ENCODE peak calls at places on chromosomes 6 and 20, in nine cellular contexts. V, S, T, D, W, G, Z, Y and K are unnamed samples.

GRCh38 chr6:162862941-162863340 is 135.2 kb downstream of the PACRG start:
- DNase-seq in G (no peak), T (no peak), V (no peak), W (no peak), D (no peak), Z (no peak), Y (no peak), S (no peak), K (no peak)

GRCh38 chr6:145787688-145788087 is 26.9 kb downstream of the FBXO30 start:
- DNase-seq in S (no peak), Z (no peak), T (no peak), Y (no peak), G (no peak), D (no peak), V (no peak), W (no peak), K (no peak)

GRCh38 chr20:58019027-58019849 is 209.2 kb downstream of the ANKRD60 start:
- DNase-seq in Z (no peak), T (no peak), D (peak; percentile 27), Y (no peak), V (no peak), W (peak; percentile 28), G (no peak), S (peak; percentile 95), K (no peak)

GRCh38 chr6:2971420-2972218 is at the start of gene SERPINB6:
- DNase-seq in W (no peak), T (peak; percentile 81), G (peak; percentile 90), S (peak; percentile 74), V (peak; percentile 90), Z (peak; percentile 38), Y (peak; percentile 89), D (peak; percentile 95), K (peak; percentile 86)

GRCh38 chr6:168217216-168217879 is 102.2 kb downstream of the DACT2 start:
- DNase-seq in D (no peak), Y (no peak), V (no peak), G (no peak), W (no peak), S (no peak), T (no peak), Z (no peak), K (no peak)

GRCh38 chr6:30002871-30003270 is 58.2 kb upstream of the POLR1H start:
- DNase-seq in W (no peak), Y (no peak), V (no peak), G (peak; percentile 41), T (no peak), Z (no peak), S (peak; percentile 27), D (peak; percentile 90), K (no peak)

GRCh38 chr6:64520050-64520449 is 884.4 kb downstream of the PHF3 start:
- DNase-seq in T (no peak), S (peak; percentile 95), V (no peak), D (no peak), W (no peak), Y (no peak), G (peak; percentile 95), Z (no peak), K (no peak)

GRCh38 chr6:87772597-87773530 is 70.8 kb upstream of the AKIRIN2 start:
- DNase-seq in Z (peak; percentile 94), W (no peak), V (no peak), S (peak; percentile 12), Y (no peak), G (peak; percentile 11), T (no peak), D (no peak), K (no peak)

GRCh38 chr6:583116-583515 is 73.8 kb downstream of the HUS1B start:
- DNase-seq in T (no peak), S (no peak), W (no peak), D (no peak), Z (no peak), V (no peak), Y (no peak), G (no peak), K (no peak)

GRCh38 chr6:27679308-27679967 is 206.5 kb upstream of the ZNF184 start:
- DNase-seq in V (no peak), Z (no peak), T (no peak), D (no peak), W (no peak), Y (no peak), G (peak; percentile 45), S (no peak), K (no peak)

GRCh38 chr6:157615951-157616350 is 207.1 kb upstream of the SNX9 start:
- DNase-seq in Z (no peak), V (no peak), D (no peak), Y (no peak), W (no peak), T (no peak), S (no peak), G (no peak), K (no peak)

GRCh38 chr20:53586640-53587039 is 7.0 kb downstream of the ZNF217 start:
- DNase-seq in V (no peak), D (no peak), Z (no peak), T (no peak), Y (no peak), S (no peak), G (no peak), W (no peak), K (no peak)

GRCh38 chr20:50550531-50550930 is 40.3 kb downstream of the PTPN1 start:
- DNase-seq in G (no peak), W (no peak), Z (no peak), V (no peak), S (no peak), T (no peak), D (no peak), Y (no peak), K (no peak)

GRCh38 chr6:3453410-3453809 is 3.4 kb downstream of the SLC22A23 start:
- DNase-seq in V (no peak), Y (no peak), Z (no peak), W (no peak), D (no peak), S (no peak), T (peak; percentile 62), G (no peak), K (no peak)

GRCh38 chr6:150027806-150028565 is 2.7 kb upstream of the RAET1L start:
- DNase-seq in T (no peak), D (peak; percentile 17), Z (no peak), S (no peak), W (no peak), Y (no peak), G (no peak), V (no peak), K (no peak)

GRCh38 chr6:85015396-85015990 is 251.1 kb upstream of the TBX18 start:
- DNase-seq in S (peak; percentile 28), W (no peak), V (peak; percentile 73), Y (peak; percentile 40), T (peak; percentile 29), G (peak; percentile 89), Z (peak; percentile 26), D (peak; percentile 53), K (no peak)

GRCh38 chr6:7298113-7298512 is 14.9 kb downstream of the SSR1 start:
- DNase-seq in W (no peak), G (no peak), Z (no peak), Y (no peak), D (no peak), V (no peak), S (no peak), T (no peak), K (no peak)

GRCh38 chr6:7295916-7296315 is 17.1 kb downstream of the SSR1 start:
- DNase-seq in D (no peak), V (no peak), T (no peak), G (no peak), S (no peak), Z (no peak), Y (no peak), W (no peak), K (no peak)

GRCh38 chr6:7296602-7297001 is 16.4 kb downstream of the SSR1 start:
- DNase-seq in V (no peak), D (no peak), Y (no peak), Z (no peak), G (no peak), T (no peak), W (no peak), S (no peak), K (no peak)

GRCh38 chr6:7301702-7302101 is 11.3 kb downstream of the SSR1 start:
- DNase-seq in Z (no peak), S (no peak), D (no peak), G (no peak), T (no peak), W (no peak), V (no peak), Y (no peak), K (no peak)

GRCh38 chr6:7300890-7301289 is 12.1 kb downstream of the SSR1 start:
- DNase-seq in Y (no peak), V (no peak), G (no peak), D (no peak), S (no peak), Z (no peak), W (no peak), T (no peak), K (no peak)
- H3K36me3 ChIP-seq in Y (peaks cover 95% of the 10 kb centered on the region), V (no peaks in the 10 kb centered on the region), G (peaks cover 67% of the 10 kb centered on the region), D (peaks cover 89% of the 10 kb centered on the region), S (peaks cover 9% of the 10 kb centered on the region), Z (peaks cover 28% of the 10 kb centered on the region), W (peaks cover 90% of the 10 kb centered on the region), T (peaks cover 22% of the 10 kb centered on the region), K (no peaks in the 10 kb centered on the region)

GRCh38 chr20:9054176-9054575 is 14.7 kb upstream of the PLCB4 start:
- DNase-seq in Y (no peak), G (no peak), V (no peak), D (no peak), W (no peak), Z (no peak), T (no peak), S (peak; percentile 77), K (no peak)
- H3K36me3 ChIP-seq in Y (no peaks in the 10 kb centered on the region), G (no peaks in the 10 kb centered on the region), V (no peaks in the 10 kb centered on the region), D (no peaks in the 10 kb centered on the region), W (no peaks in the 10 kb centered on the region), Z (no peaks in the 10 kb centered on the region), T (no peaks in the 10 kb centered on the region), S (no peaks in the 10 kb centered on the region), K (no peaks in the 10 kb centered on the region)

DNA sequence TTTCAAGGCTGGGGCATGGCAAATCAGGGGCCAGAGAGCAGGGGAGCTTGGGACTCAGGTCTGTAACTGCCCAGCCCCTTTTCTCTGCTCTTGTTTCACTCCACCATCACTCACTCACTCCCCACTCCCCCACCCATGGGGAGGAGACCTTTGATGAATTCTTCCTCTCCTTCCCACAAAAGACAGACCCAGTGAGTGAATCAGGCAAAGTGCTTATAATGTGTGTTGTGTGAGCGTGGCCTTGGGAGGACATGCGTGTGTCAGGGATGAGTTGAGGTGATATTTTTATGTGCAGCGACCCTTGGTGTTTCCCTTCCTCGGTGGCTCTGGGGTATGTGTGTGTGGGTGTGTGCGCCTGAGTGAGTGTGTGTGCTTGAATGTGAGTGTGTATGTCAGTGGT is 1.0 kb upstream of the CUL9 start:
- DNase-seq in T (peak; percentile 61), D (no peak), G (no peak), W (no peak), V (no peak), S (peak; percentile 41), Z (no peak), Y (no peak), K (no peak)
- H3K36me3 ChIP-seq in T (peaks cover 16% of the 10 kb centered on the region), D (peaks cover 56% of the 10 kb centered on the region), G (peaks cover 40% of the 10 kb centered on the region), W (peaks cover 59% of the 10 kb centered on the region), V (no peaks in the 10 kb centered on the region), S (peaks cover 33% of the 10 kb centered on the region), Z (peaks cover 21% of the 10 kb centered on the region), Y (peaks cover 64% of the 10 kb centered on the region), K (no peaks in the 10 kb centered on the region)

DNA sequence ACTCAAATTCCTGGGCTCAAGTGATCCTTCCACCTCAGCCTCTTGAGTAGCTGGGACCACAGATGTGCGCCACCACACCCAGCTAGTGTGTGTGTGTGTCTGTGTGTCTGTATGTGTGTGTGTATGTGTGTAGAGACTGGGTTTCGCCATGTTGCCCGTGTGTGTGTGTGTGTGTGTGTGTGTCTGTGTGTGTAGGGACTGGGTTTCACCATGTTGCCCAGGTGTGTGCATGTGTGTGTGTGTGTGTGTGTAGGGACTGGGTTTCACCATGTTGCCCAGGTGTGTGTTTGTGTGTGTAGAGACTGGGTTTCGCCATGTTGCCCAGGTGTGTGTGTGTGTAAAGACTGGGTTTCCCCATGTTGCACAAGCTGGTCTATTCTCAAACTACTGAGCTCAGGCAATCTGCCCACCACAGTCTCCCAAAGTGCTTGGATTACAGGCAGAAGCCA is 28.3 kb downstream of the CDK5RAP1 start:
- DNase-seq in S (peak; percentile 10), Y (no peak), D (no peak), W (no peak), G (peak; percentile 3), T (no peak), V (no peak), Z (peak; percentile 24), K (no peak)
- H3K36me3 ChIP-seq in S (peaks cover 7% of the 10 kb centered on the region), Y (peaks cover 84% of the 10 kb centered on the region), D (peaks cover 38% of the 10 kb centered on the region), W (peaks cover 78% of the 10 kb centered on the region), G (peaks cover 30% of the 10 kb centered on the region), T (peaks cover 32% of the 10 kb centered on the region), V (no peaks in the 10 kb centered on the region), Z (peaks cover 13% of the 10 kb centered on the region), K (no peaks in the 10 kb centered on the region)